ENCODE peak calls at places on chromosomes 13 and 19, in four cellular contexts. F, D, C and S are unnamed samples.

GRCh38 chr19:6065685-6066365 is 44.5 kb downstream of the RFX2 start:
- DNase-seq in F (no peak), D (no peak), C (no peak), S (no peak)

GRCh38 chr13:114148521-114148855 is 16.1 kb upstream of the RASA3 start:
- DNase-seq in F (no peak), D (no peak), C (no peak), S (no peak)

GRCh38 chr19:12733369-12733896 is 1.1 kb downstream of the TRIR start:
- DNase-seq in F (peak), D (peak), C (peak), S (no peak)

GRCh38 chr19:51417107-51417806 is at the start of gene SIGLEC10:
- DNase-seq in F (no peak), D (peak), C (no peak), S (no peak)

GRCh38 chr13:71672527-71672926 is 194.5 kb downstream of the DACH1 start:
- DNase-seq in F (peak), D (peak), C (peak), S (no peak)

GRCh38 chr13:99085139-99085845 is 107.4 kb upstream of the DOCK9 start:
- DNase-seq in F (no peak), D (no peak), C (no peak), S (no peak)

GRCh38 chr13:60617863-60618733 is 221.1 kb downstream of the TDRD3 start:
- DNase-seq in F (peak), D (peak), C (peak), S (no peak)

GRCh38 chr13:43872181-43872580 is 7.4 kb downstream of the CCDC122 start:
- DNase-seq in F (no peak), D (no peak), C (no peak), S (no peak)

GRCh38 chr19:49515767-49516166 is 3.3 kb downstream of the FCGRT start:
- DNase-seq in F (no peak), D (no peak), C (peak), S (no peak)

GRCh38 chr19:6801397-6802086 is 29.0 kb downstream of the VAV1 start:
- DNase-seq in F (peak), D (peak), C (peak), S (no peak)

GRCh38 chr13:112898786-112899617 is 70.0 kb upstream of the MCF2L start:
- DNase-seq in F (no peak), D (no peak), C (no peak), S (no peak)

GRCh38 chr19:35123573-35123972 is 8.0 kb downstream of the FXYD3 start:
- DNase-seq in F (no peak), D (no peak), C (peak), S (no peak)

GRCh38 chr13:29819157-29819556 is 31.3 kb downstream of the UBL3 start:
- DNase-seq in F (no peak), D (no peak), C (no peak), S (no peak)

GRCh38 chr19:35991731-35992450 is 3.1 kb upstream of the SDHAF1 start:
- DNase-seq in F (no peak), D (no peak), C (no peak), S (no peak)

GRCh38 chr19:861099-861755 is 1.8 kb downstream of the CFD start:
- DNase-seq in F (no peak), D (no peak), C (no peak), S (no peak)

GRCh38 chr19:862529-863304 is 3.3 kb downstream of the CFD start:
- DNase-seq in F (peak), D (peak), C (peak), S (no peak)

GRCh38 chr19:863305-863620 is 3.8 kb downstream of the CFD start:
- DNase-seq in F (no peak), D (no peak), C (no peak), S (no peak)

GRCh38 chr19:860481-861098 is 1.1 kb downstream of the CFD start:
- DNase-seq in F (peak), D (peak), C (peak), S (no peak)

GRCh38 chr19:861756-862528 is 2.5 kb downstream of the CFD start:
- DNase-seq in F (peak), D (peak), C (peak), S (no peak)
- TF ChIP-seq CTCF in F (peak), D (no peak), C (no peak), S (peak)

GRCh38 chr13:107379398-107380155 is 811.6 kb upstream of the ARGLU1 start:
- DNase-seq in F (no peak), D (no peak), C (no peak), S (no peak)
- TF ChIP-seq CTCF in F (no peak), D (no peak), C (no peak), S (no peak)

GRCh38 chr19:55174425-55175116 is 5.5 kb downstream of the SYT5 start:
- DNase-seq in F (no peak), D (no peak), C (no peak), S (no peak)

GRCh38 chr19:55173717-55174409 is 6.2 kb downstream of the SYT5 start:
- DNase-seq in F (peak), D (peak), C (peak), S (peak)

GRCh38 chr19:55176116-55176515 is 4.0 kb downstream of the SYT5 start:
- DNase-seq in F (no peak), D (no peak), C (no peak), S (no peak)

GRCh38 chr19:55173186-55173716 is 6.8 kb upstream of the DNAAF3 start:
- DNase-seq in F (no peak), D (no peak), C (no peak), S (no peak)

GRCh38 chr19:55175117-55175867 is 4.8 kb downstream of the SYT5 start:
- DNase-seq in F (no peak), D (no peak), C (no peak), S (no peak)
- TF ChIP-seq CTCF in F (no peak), D (no peak), C (no peak), S (no peak)

GRCh38 chr19:14398563-14398962 is 17.3 kb downstream of the ADGRE5 start:
- DNase-seq in F (no peak), D (no peak), C (no peak), S (no peak)
- TF ChIP-seq CTCF in F (no peak), D (no peak), C (no peak), S (no peak)